ENCODE peak calls at places on chromosomes 1 and 21, in six cellular contexts. E, O, A, K, W and J are unnamed samples.

GRCh38 chr1:37255111-37255795 is 219.1 kb upstream of the ZC3H12A start:
- DNase-seq in A (no peak), E (no peak), W (peak), K (peak), O (peak), J (peak)

GRCh38 chr21:45327458-45328197 is 39.9 kb upstream of the POFUT2 start:
- DNase-seq in K (no peak), A (no peak), W (no peak), E (peak), O (no peak), J (no peak)

GRCh38 chr21:33751120-33751519 is 108.8 kb downstream of the ITSN1 start:
- DNase-seq in K (no peak), E (no peak), O (no peak), A (no peak), W (no peak), J (no peak)

GRCh38 chr1:241007668-241008067 is 349.3 kb downstream of the RGS7 start:
- DNase-seq in O (no peak), K (peak), E (no peak), W (no peak), A (no peak), J (no peak)

GRCh38 chr21:16522512-16522911 is 792.7 kb downstream of the USP25 start:
- DNase-seq in E (no peak), A (peak), O (no peak), W (no peak), K (no peak), J (no peak)

GRCh38 chr1:217029311-217030157 is 306.3 kb upstream of the ESRRG start:
- DNase-seq in E (no peak), W (no peak), K (no peak), O (no peak), A (peak), J (no peak)

GRCh38 chr1:47523812-47524170 is 85.9 kb downstream of the FOXD2 start:
- DNase-seq in A (no peak), K (no peak), E (no peak), W (no peak), O (no peak), J (no peak)

GRCh38 chr1:89489037-89489729 is 35.4 kb upstream of the LRRC8B start:
- DNase-seq in W (no peak), O (no peak), A (no peak), K (no peak), E (no peak), J (no peak)

GRCh38 chr1:240242601-240243144 is 151.0 kb downstream of the FMN2 start:
- DNase-seq in E (no peak), A (peak), W (no peak), O (no peak), K (no peak), J (no peak)

GRCh38 chr1:218585565-218586184 is 240.5 kb downstream of the TGFB2 start:
- DNase-seq in O (no peak), A (peak), K (peak), E (peak), W (peak), J (no peak)

GRCh38 chr1:45493116-45493697 is 2.2 kb upstream of the TESK2 start:
- DNase-seq in W (peak), A (no peak), O (peak), K (peak), E (no peak), J (no peak)

GRCh38 chr1:242811092-242811840 is 286.8 kb upstream of the PLD5 start:
- DNase-seq in A (no peak), K (no peak), E (no peak), W (no peak), O (no peak), J (no peak)

GRCh38 chr1:186620951-186621350 is 59.3 kb downstream of the PTGS2 start:
- DNase-seq in O (no peak), A (peak), K (no peak), E (no peak), W (no peak), J (no peak)

GRCh38 chr1:29736582-29737188 is 500.4 kb downstream of the PTPRU start:
- DNase-seq in K (peak), W (peak), A (peak), E (no peak), O (peak), J (no peak)

GRCh38 chr1:91753878-91754277 is 132.1 kb downstream of the TGFBR3 start:
- DNase-seq in E (no peak), W (no peak), K (no peak), O (no peak), A (no peak), J (no peak)
- H3K27ac ChIP-seq in E (no peak), W (peak), K (no peak), O (no peak), A (no peak), J (no peak)

GRCh38 chr1:94537254-94537653 is 4.3 kb downstream of the F3 start:
- DNase-seq in A (no peak), K (no peak), W (no peak), E (no peak), O (no peak), J (no peak)

GRCh38 chr1:94541175-94542087 is at the start of gene F3:
- DNase-seq in W (peak), E (peak), A (no peak), K (peak), O (no peak), J (peak)

GRCh38 chr1:94538243-94538827 is 3.2 kb downstream of the F3 start:
- DNase-seq in E (no peak), O (no peak), K (no peak), W (no peak), A (no peak), J (no peak)

GRCh38 chr1:94540440-94541174 is 952 bp downstream of the F3 start:
- DNase-seq in O (no peak), A (no peak), K (no peak), E (no peak), W (no peak), J (no peak)

GRCh38 chr1:94539496-94539895 is 2.1 kb downstream of the F3 start:
- DNase-seq in O (no peak), A (no peak), K (no peak), W (peak), E (peak), J (no peak)
- H3K27ac ChIP-seq in O (no peak), A (no peak), K (no peak), W (peak), E (peak), J (no peak)

GRCh38 chr1:153670257-153670858 is 435 bp downstream of the ILF2 start:
- DNase-seq in E (peak), O (no peak), A (no peak), W (no peak), K (no peak), J (no peak)
- H3K27ac ChIP-seq in E (peak), O (peak), A (peak), W (peak), K (no peak), J (peak)

GRCh38 chr1:62723841-62724240 is 35.7 kb upstream of the DOCK7 start:
- DNase-seq in K (no peak), O (no peak), A (no peak), W (no peak), E (no peak), J (no peak)
- H3K27ac ChIP-seq in K (no peak), O (no peak), A (no peak), W (no peak), E (no peak), J (no peak)